ENCODE peak calls at places on chromosomes 16 and 17, in five cellular contexts. O is AG09309; F is MM.1S; B is foreskin melanocyte; K is CD4-positive, alpha-beta T cell. R is an unnamed sample.
A peak's percentile ranks its signal among the peaks of the same experiment; 100 is the strongest.

GRCh38 chr17:79946352-79947231 is 89.1 kb downstream of the TBC1D16 start:
- DNase-seq in O (no peak), F (no peak), B (no peak), K (no peak), R (no peak)

GRCh38 chr16:79436885-79437284 is 163.7 kb downstream of the MAF start:
- DNase-seq in O (no peak), F (no peak), B (no peak), K (no peak), R (no peak)

GRCh38 chr16:80803341-80804060 is 897 bp downstream of the CDYL2 start:
- DNase-seq in O (no peak), F (no peak), B (no peak), K (peak; percentile 31), R (no peak)

GRCh38 chr16:22754577-22754976 is 59.4 kb upstream of the HS3ST2 start:
- DNase-seq in O (no peak), F (no peak), B (no peak), K (no peak), R (no peak)

GRCh38 chr16:15613676-15614075 is 29.3 kb downstream of the MARF1 start:
- DNase-seq in O (no peak), F (no peak), B (no peak), K (no peak), R (no peak)

GRCh38 chr17:67435122-67435521 is 58.0 kb downstream of the PITPNC1 start:
- DNase-seq in O (no peak), F (no peak), B (no peak), K (peak; percentile 48), R (no peak)

GRCh38 chr17:80844418-80844990 is 147.1 kb upstream of the CHMP6 start:
- DNase-seq in O (no peak), F (no peak), B (no peak), K (no peak), R (no peak)

GRCh38 chr17:9402590-9403199 is 172.9 kb downstream of the STX8 start:
- DNase-seq in O (no peak), F (peak; percentile 21), B (peak; percentile 34), K (no peak), R (no peak)

GRCh38 chr16:2598133-2598641 is 60.4 kb downstream of the PDPK1 start:
- DNase-seq in O (no peak), F (no peak), B (no peak), K (no peak), R (no peak)

GRCh38 chr17:28001149-28001548 is 41.3 kb upstream of the NLK start:
- DNase-seq in O (no peak), F (peak; percentile 9), B (no peak), K (no peak), R (no peak)

GRCh38 chr17:40467281-40467867 is 24.1 kb downstream of the IGFBP4 start:
- DNase-seq in O (no peak), F (no peak), B (no peak), K (no peak), R (no peak)

GRCh38 chr16:23679274-23679985 is 741 bp downstream of the PLK1 start:
- DNase-seq in O (no peak), F (peak; percentile 37), B (no peak), K (no peak), R (peak; percentile 30)

GRCh38 chr16:68901910-68902309 is 58.6 kb downstream of the TANGO6 start:
- DNase-seq in O (peak; percentile 46), F (no peak), B (peak; percentile 62), K (no peak), R (peak; percentile 31)

GRCh38 chr16:86664518-86665318 is 86.4 kb downstream of the FOXL1 start:
- DNase-seq in O (peak; percentile 85), F (no peak), B (peak; percentile 29), K (no peak), R (peak; percentile 81)

GRCh38 chr16:53913082-53913870 is 209.3 kb downstream of the FTO start:
- DNase-seq in O (peak; percentile 88), F (no peak), B (peak; percentile 70), K (no peak), R (peak; percentile 57)

GRCh38 chr16:85571813-85572619 is 41.1 kb upstream of the GSE1 start:
- DNase-seq in O (no peak), F (peak; percentile 37), B (no peak), K (no peak), R (no peak)

GRCh38 chr17:6011241-6011640 is 58.9 kb upstream of the WSCD1 start:
- DNase-seq in O (no peak), F (no peak), B (no peak), K (no peak), R (no peak)

GRCh38 chr16:4115209-4115940 is 867 bp downstream of the ADCY9 start:
- DNase-seq in O (no peak), F (no peak), B (peak; percentile 33), K (peak; percentile 19), R (no peak)

GRCh38 chr16:68281368-68282063 is 17.2 kb downstream of the SLC7A6 start:
- DNase-seq in O (no peak), F (no peak), B (no peak), K (peak; percentile 31), R (no peak)

GRCh38 chr17:3542410-3543088 is 15.1 kb downstream of the TRPV3 start:
- DNase-seq in O (no peak), F (no peak), B (no peak), K (no peak), R (no peak)

GRCh38 chr16:24700549-24701392 is 28.7 kb upstream of the TNRC6A start:
- DNase-seq in O (peak; percentile 98), F (no peak), B (peak; percentile 92), K (no peak), R (peak; percentile 99)

GRCh38 chr17:75228847-75229246 is 23.4 kb downstream of the NUP85 start:
- DNase-seq in O (no peak), F (no peak), B (no peak), K (no peak), R (no peak)

GRCh38 chr16:11232852-11233726 is 22.9 kb downstream of the SOCS1 start:
- DNase-seq in O (no peak), F (no peak), B (no peak), K (peak; percentile 72), R (no peak)

GRCh38 chr16:29975811-29976511 is 2.3 kb downstream of the TAOK2 start:
- DNase-seq in O (no peak), F (no peak), B (no peak), K (no peak), R (no peak)

GRCh38 chr16:6545329-6545728 is 787.3 kb upstream of the RBFOX1 start:
- DNase-seq in O (no peak), F (no peak), B (no peak), K (no peak), R (no peak)

R was measured in HS-5.